ENCODE peak calls at places on chromosomes 6 and 20, in eight cellular contexts. One of them, this sample, is unnamed.

GRCh38 chr20:1816384-1817381 is 78.5 kb upstream of the SIRPA start:
- DNase-seq in A549: peak
- DNase-seq in pancreas: no peak
- DNase-seq in LNCaP clone FGC: no peak
- DNase-seq in K562: no peak
- DNase-seq in cardiac muscle cell: no peak
- DNase-seq in fibroblast of mammary gland: peak
- DNase-seq in BE2C: no peak
- DNase-seq in this sample: no peak

GRCh38 chr6:89468998-89469397 is 36.0 kb downstream of the ANKRD6 start:
- DNase-seq in fibroblast of mammary gland: no peak
- DNase-seq in A549: no peak
- DNase-seq in cardiac muscle cell: no peak
- DNase-seq in K562: no peak
- DNase-seq in BE2C: no peak
- DNase-seq in LNCaP clone FGC: no peak
- DNase-seq in pancreas: no peak
- DNase-seq in this sample: no peak

GRCh38 chr6:154485784-154486183 is 24.7 kb downstream of the CNKSR3 start:
- DNase-seq in BE2C: no peak
- DNase-seq in pancreas: no peak
- DNase-seq in LNCaP clone FGC: peak
- DNase-seq in K562: no peak
- DNase-seq in fibroblast of mammary gland: no peak
- DNase-seq in A549: no peak
- DNase-seq in cardiac muscle cell: no peak
- DNase-seq in this sample: no peak

GRCh38 chr6:10633216-10633615 is 61.2 kb downstream of the C6orf52 start:
- DNase-seq in K562: peak
- DNase-seq in cardiac muscle cell: no peak
- DNase-seq in LNCaP clone FGC: no peak
- DNase-seq in pancreas: no peak
- DNase-seq in fibroblast of mammary gland: peak
- DNase-seq in BE2C: no peak
- DNase-seq in A549: peak
- DNase-seq in this sample: peak

GRCh38 chr6:119119989-119120388 is 41.5 kb upstream of the FAM184A start:
- DNase-seq in fibroblast of mammary gland: peak
- DNase-seq in BE2C: no peak
- DNase-seq in cardiac muscle cell: no peak
- DNase-seq in A549: no peak
- DNase-seq in K562: no peak
- DNase-seq in LNCaP clone FGC: no peak
- DNase-seq in pancreas: no peak
- DNase-seq in this sample: peak

GRCh38 chr6:31091680-31092079 is 20.7 kb downstream of the C6orf15 start:
- DNase-seq in pancreas: no peak
- DNase-seq in A549: no peak
- DNase-seq in fibroblast of mammary gland: no peak
- DNase-seq in K562: no peak
- DNase-seq in BE2C: no peak
- DNase-seq in cardiac muscle cell: no peak
- DNase-seq in LNCaP clone FGC: no peak
- DNase-seq in this sample: no peak

GRCh38 chr6:154399097-154399496 is 42.5 kb upstream of the IPCEF1 start:
- DNase-seq in BE2C: no peak
- DNase-seq in fibroblast of mammary gland: peak
- DNase-seq in cardiac muscle cell: no peak
- DNase-seq in A549: no peak
- DNase-seq in pancreas: no peak
- DNase-seq in K562: no peak
- DNase-seq in LNCaP clone FGC: no peak
- DNase-seq in this sample: no peak

GRCh38 chr6:235763-236360 is 56.4 kb upstream of the DUSP22 start:
- DNase-seq in BE2C: no peak
- DNase-seq in cardiac muscle cell: no peak
- DNase-seq in fibroblast of mammary gland: peak
- DNase-seq in LNCaP clone FGC: no peak
- DNase-seq in pancreas: no peak
- DNase-seq in K562: no peak
- DNase-seq in A549: no peak
- DNase-seq in this sample: peak

GRCh38 chr6:94196891-94197290 is 777.5 kb upstream of the EPHA7 start:
- DNase-seq in fibroblast of mammary gland: no peak
- DNase-seq in BE2C: no peak
- DNase-seq in LNCaP clone FGC: no peak
- DNase-seq in K562: no peak
- DNase-seq in A549: no peak
- DNase-seq in pancreas: no peak
- DNase-seq in cardiac muscle cell: no peak
- DNase-seq in this sample: no peak

GRCh38 chr6:37647765-37648085 is 50.0 kb downstream of the MDGA1 start:
- DNase-seq in A549: no peak
- DNase-seq in fibroblast of mammary gland: no peak
- DNase-seq in BE2C: no peak
- DNase-seq in cardiac muscle cell: no peak
- DNase-seq in K562: no peak
- DNase-seq in LNCaP clone FGC: no peak
- DNase-seq in pancreas: no peak
- DNase-seq in this sample: no peak

GRCh38 chr6:37646986-37647764 is 50.5 kb downstream of the MDGA1 start:
- DNase-seq in LNCaP clone FGC: no peak
- DNase-seq in BE2C: no peak
- DNase-seq in pancreas: no peak
- DNase-seq in K562: no peak
- DNase-seq in A549: no peak
- DNase-seq in cardiac muscle cell: no peak
- DNase-seq in fibroblast of mammary gland: no peak
- DNase-seq in this sample: no peak

GRCh38 chr6:37650071-37650481 is 47.6 kb downstream of the MDGA1 start:
- DNase-seq in LNCaP clone FGC: no peak
- DNase-seq in cardiac muscle cell: peak
- DNase-seq in K562: peak
- DNase-seq in A549: no peak
- DNase-seq in pancreas: peak
- DNase-seq in fibroblast of mammary gland: no peak
- DNase-seq in BE2C: no peak
- DNase-seq in this sample: no peak

GRCh38 chr6:37646097-37646864 is 51.4 kb downstream of the MDGA1 start:
- DNase-seq in A549: no peak
- DNase-seq in fibroblast of mammary gland: no peak
- DNase-seq in cardiac muscle cell: no peak
- DNase-seq in K562: no peak
- DNase-seq in pancreas: no peak
- DNase-seq in LNCaP clone FGC: no peak
- DNase-seq in BE2C: no peak
- DNase-seq in this sample: no peak

DNA sequence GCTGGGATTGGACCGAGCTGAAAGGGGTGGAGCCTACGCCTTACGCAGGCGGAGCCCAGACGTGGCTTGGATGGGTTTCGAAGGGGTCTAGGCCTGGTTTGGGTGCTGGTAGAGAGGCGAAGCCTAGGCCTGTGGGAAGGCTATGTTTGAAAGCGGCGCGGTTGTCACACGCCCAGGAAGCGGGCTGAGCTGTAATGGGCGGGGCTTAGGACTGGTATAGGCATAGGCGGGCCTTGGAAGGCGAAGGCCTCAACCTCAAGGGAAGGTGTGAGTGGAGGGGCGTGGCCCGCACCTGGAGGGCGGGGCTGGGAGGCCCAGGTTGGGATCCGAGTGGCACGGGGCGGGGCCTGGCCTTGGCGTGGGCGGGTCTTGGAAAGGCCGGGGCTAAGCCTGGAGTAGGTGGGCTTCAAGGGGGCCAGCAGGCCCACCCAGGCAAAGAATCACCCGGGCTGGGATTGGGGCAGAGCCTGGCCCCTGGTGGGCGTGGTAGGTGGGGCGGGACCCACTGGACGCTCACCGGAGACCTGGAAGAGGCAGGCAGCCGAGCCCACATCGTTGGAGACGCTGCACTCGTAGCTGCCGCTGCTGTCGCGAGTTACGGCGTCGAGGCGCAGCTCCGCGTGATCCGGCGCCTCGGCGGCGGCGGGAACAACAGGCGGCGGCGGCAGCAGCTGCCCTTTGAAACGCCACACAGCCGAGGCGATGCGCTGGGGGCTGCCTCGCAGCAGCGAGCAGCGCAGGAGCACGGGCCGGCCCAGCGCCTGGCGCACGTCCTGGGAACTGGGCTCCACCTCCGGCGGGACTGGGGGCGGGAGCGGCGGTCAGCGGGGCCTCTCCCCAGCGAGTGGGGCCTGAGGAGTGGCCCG is 49.0 kb downstream of the MDGA1 start:
- DNase-seq in fibroblast of mammary gland: no peak
- DNase-seq in K562: peak
- DNase-seq in BE2C: no peak
- DNase-seq in LNCaP clone FGC: no peak
- DNase-seq in pancreas: no peak
- DNase-seq in cardiac muscle cell: peak
- DNase-seq in A549: no peak
- DNase-seq in this sample: no peak
- H3K4me3 ChIP-seq in fibroblast of mammary gland: no peak
- H3K4me3 ChIP-seq in K562: no peak
- H3K4me3 ChIP-seq in BE2C: no peak
- H3K4me3 ChIP-seq in LNCaP clone FGC: no peak
- H3K4me3 ChIP-seq in pancreas: no peak
- H3K4me3 ChIP-seq in cardiac muscle cell: no peak
- H3K4me3 ChIP-seq in A549: no peak
- H3K4me3 ChIP-seq in this sample: no peak

DNA sequence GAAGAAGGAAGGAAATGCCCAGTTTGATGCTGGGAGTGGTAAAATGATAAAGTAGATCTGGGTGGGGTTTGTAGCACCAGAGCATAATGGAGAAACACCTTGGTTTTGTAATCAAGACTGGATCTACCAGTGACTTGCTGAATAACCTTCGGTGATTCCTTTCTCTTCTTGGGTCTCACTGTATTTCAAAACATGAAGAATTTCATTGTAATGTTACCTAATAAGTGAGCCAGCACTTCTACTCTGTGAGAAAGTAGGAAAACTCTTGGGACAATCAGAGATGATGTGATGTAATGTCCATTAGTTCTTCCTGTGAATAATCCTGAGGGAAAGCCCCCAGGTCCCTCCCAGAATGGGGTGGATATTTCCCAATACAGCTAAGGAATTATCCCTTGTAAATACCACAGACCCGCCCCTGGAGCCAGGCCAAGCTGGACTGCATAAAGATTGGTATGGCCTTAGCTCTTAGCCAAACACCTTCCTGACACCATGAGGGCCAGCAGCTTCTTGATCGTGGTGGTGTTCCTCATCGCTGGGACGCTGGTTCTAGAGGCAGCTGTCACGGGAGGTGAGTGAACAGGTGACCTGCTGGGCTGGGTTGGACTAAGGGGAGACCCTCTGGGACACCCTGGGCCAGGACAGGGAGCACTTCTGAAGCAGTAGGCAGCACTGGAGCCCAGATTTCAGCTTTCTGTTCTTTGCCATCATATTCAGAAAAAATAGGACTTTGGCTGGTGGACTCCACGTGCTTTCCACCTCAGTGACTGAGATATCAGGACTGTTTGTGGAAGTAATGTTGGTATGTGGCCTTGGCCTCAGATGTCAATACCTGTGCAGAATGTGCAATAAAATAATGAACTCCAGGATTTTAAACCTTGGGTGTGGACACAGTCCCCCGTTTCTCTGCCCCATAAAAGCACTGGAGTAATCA is at the start of gene PI3:
- DNase-seq in K562: no peak
- DNase-seq in A549: peak
- DNase-seq in cardiac muscle cell: no peak
- DNase-seq in BE2C: no peak
- DNase-seq in LNCaP clone FGC: no peak
- DNase-seq in pancreas: peak
- DNase-seq in fibroblast of mammary gland: peak
- DNase-seq in this sample: no peak
- H3K4me3 ChIP-seq in K562: no peak
- H3K4me3 ChIP-seq in A549: no peak
- H3K4me3 ChIP-seq in cardiac muscle cell: no peak
- H3K4me3 ChIP-seq in BE2C: no peak
- H3K4me3 ChIP-seq in LNCaP clone FGC: no peak
- H3K4me3 ChIP-seq in pancreas: no peak
- H3K4me3 ChIP-seq in fibroblast of mammary gland: no peak
- H3K4me3 ChIP-seq in this sample: no peak

DNA sequence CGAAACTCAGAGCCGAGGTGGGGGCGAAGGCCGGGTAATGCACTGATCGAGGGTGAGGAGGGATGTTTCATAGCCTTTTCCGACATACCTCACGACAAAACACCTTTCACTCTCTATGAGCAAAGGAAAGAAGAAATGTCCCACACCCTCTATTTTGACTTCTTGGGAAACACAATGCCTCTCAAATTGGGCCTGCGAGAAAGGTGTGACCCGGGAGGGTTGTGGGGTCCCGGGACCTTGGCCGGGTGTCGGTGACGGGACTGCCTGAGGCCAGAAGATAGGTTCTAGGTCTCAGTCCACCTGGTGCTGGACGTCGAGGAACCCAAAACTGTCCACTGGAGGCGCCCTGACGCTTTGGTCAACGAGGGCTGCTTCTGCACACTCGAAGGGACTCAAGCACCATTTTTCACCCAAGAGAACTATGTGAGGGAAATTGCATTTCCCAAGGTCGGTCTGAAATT is 41.1 kb upstream of the OSTM1 start:
- DNase-seq in BE2C: peak
- DNase-seq in K562: peak
- DNase-seq in cardiac muscle cell: peak
- DNase-seq in pancreas: peak
- DNase-seq in fibroblast of mammary gland: peak
- DNase-seq in LNCaP clone FGC: no peak
- DNase-seq in A549: peak
- DNase-seq in this sample: peak
- H3K4me3 ChIP-seq in BE2C: peak
- H3K4me3 ChIP-seq in K562: no peak
- H3K4me3 ChIP-seq in cardiac muscle cell: no peak
- H3K4me3 ChIP-seq in pancreas: peak
- H3K4me3 ChIP-seq in fibroblast of mammary gland: no peak
- H3K4me3 ChIP-seq in LNCaP clone FGC: no peak
- H3K4me3 ChIP-seq in A549: peak
- H3K4me3 ChIP-seq in this sample: peak

DNA sequence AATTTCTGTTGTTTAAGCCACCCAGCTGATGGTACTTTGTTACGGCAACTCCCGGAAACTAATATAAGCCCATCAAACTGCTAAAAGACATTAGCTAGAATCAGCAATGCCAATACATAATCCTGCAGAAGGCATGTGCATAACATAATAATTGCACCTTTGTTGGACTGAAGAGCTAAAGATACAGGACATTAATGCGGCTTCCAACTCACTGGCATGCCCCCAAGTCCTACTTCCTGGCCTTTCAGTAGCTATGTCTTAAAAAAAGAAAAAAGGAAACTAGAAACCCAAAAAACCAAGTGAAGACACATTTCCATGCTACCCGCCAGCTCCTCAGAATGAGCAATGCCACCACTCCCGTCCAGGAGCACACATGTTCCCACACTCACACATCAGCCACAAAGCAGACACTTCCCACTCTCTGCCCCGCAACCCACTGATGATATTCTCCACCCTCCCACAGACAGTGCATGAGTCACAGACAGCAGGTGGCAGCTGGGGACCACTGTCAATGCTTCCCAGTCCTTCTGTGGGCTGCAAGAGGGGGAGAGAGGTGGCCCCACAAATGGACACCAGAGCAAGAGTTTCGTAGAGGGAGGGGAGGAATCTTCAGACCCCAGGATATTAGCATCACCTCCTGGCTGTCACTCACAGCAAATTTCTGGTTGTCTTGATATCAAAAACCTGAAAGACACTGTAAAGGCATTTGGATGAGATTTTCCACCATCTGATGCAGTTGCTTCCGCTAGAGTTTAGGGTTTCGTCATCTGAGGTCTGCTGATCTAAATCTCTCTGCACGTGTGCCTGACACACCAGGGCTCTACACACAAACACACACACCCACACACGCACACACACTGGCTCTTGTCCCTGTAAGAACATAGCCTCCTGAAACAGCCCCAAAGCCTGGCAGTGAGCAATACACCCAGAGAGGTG is 32.8 kb downstream of the GFOD1 start:
- DNase-seq in pancreas: no peak
- DNase-seq in LNCaP clone FGC: no peak
- DNase-seq in BE2C: no peak
- DNase-seq in cardiac muscle cell: no peak
- DNase-seq in A549: no peak
- DNase-seq in fibroblast of mammary gland: peak
- DNase-seq in K562: peak
- DNase-seq in this sample: peak
- H3K4me3 ChIP-seq in pancreas: no peak
- H3K4me3 ChIP-seq in LNCaP clone FGC: no peak
- H3K4me3 ChIP-seq in BE2C: no peak
- H3K4me3 ChIP-seq in cardiac muscle cell: no peak
- H3K4me3 ChIP-seq in A549: no peak
- H3K4me3 ChIP-seq in fibroblast of mammary gland: no peak
- H3K4me3 ChIP-seq in K562: no peak
- H3K4me3 ChIP-seq in this sample: no peak